ENCODE peak calls at places on chromosomes 11 and 22, in five cellular contexts. R is endothelial cell of umbilical vein, J is adrenal gland, T is tibial nerve, N is stomach. L is an unnamed sample.

GRCh38 chr22:31104869-31105268 is 2.5 kb downstream of the SELENOM start:
- DNase-seq in T (no peak), R (no peak), N (no peak), J (no peak), L (no peak)

GRCh38 chr22:40416636-40417035 is 46.2 kb downstream of the SGSM3 start:
- DNase-seq in J (no peak), T (no peak), N (no peak), R (no peak), L (no peak)

GRCh38 chr11:104694259-104695070 is 203.8 kb downstream of the CASP12 start:
- DNase-seq in N (no peak), R (peak; percentile 82), T (no peak), J (no peak), L (no peak)

GRCh38 chr11:34632105-34632780 is 11.3 kb downstream of the EHF start:
- DNase-seq in N (peak; percentile 59), R (no peak), T (no peak), J (peak; percentile 74), L (no peak)

GRCh38 chr11:75022289-75022688 is 33.6 kb downstream of the NEU3 start:
- DNase-seq in R (no peak), T (no peak), N (no peak), J (no peak), L (no peak)

GRCh38 chr11:66718320-66718971 is 10.6 kb downstream of the SPTBN2 start:
- DNase-seq in N (peak; percentile 60), T (no peak), J (no peak), R (no peak), L (peak; percentile 71)

GRCh38 chr11:46364056-46364455 is 16.8 kb downstream of the DGKZ start:
- DNase-seq in J (no peak), T (no peak), N (no peak), R (no peak), L (no peak)

GRCh38 chr11:43819926-43820325 is 60.7 kb upstream of the ALKBH3 start:
- DNase-seq in T (no peak), N (no peak), J (no peak), R (no peak), L (no peak)

GRCh38 chr11:17691550-17691949 is 27.8 kb upstream of the MYOD1 start:
- DNase-seq in R (no peak), J (no peak), T (no peak), N (no peak), L (no peak)

GRCh38 chr22:49602481-49602880 is 225.2 kb downstream of the BRD1 start:
- DNase-seq in R (no peak), J (no peak), N (no peak), T (no peak), L (no peak)

GRCh38 chr11:117160826-117161225 is 16.7 kb downstream of the PAFAH1B2 start:
- DNase-seq in T (no peak), N (no peak), J (no peak), R (peak; percentile 70), L (no peak)

GRCh38 chr11:20097319-20098221 is 62.7 kb downstream of the DBX1 start:
- DNase-seq in T (no peak), N (no peak), R (peak; percentile 99), J (no peak), L (no peak)

DNA sequence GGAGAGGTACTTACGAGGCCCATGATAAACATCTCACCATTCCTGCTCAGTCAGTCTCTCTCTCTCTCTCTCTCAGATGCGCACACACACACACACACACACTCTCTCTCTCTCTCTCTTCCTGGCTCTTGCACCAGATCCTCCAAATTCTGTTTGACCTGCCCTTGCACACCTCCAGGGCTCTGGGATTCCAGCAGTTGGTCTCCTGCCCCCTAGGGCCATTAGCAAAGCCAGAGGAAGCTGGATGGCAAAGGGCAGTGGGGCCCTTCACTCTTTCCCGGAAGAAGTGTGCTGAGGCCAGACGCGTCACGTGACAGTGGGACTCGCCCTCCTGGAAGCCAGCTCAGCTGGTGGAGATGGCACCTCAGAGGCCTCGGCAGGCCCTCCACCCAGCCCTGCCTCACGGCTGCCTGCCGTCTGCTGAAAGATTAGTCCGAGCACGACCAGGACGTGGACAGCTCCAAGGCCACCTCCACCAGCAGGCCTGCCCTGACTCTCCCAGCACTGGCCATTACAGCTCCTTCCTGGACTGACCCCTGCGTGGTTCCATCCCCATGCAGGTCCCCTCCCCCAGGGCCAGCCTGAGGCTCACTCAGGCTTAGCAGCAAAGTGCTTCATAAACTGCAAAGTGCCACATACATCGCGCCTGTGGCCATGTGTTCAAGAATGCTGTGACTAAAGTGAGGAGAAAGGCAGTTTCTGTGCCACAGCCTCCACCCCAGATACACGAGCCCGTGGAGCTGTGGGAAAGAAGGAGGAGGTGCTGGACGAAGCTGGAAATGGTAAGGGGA is 3.7 kb downstream of the PDGFB start:
- DNase-seq in J (peak; percentile 82), N (peak; percentile 71), T (peak; percentile 36), R (peak; percentile 62), L (no peak)
- H3K4me1 ChIP-seq in J (peaks cover 11% of the 10 kb centered on the region), N (peaks cover 97% of the 10 kb centered on the region), T (peaks cover 93% of the 10 kb centered on the region), R (peaks cover 59% of the 10 kb centered on the region), L (peaks cover 9% of the 10 kb centered on the region)

GRCh38 chr22:37860796-37861421 is 11.7 kb downstream of the EIF3L start:
- DNase-seq in T (no peak), N (peak; percentile 37), R (peak; percentile 12), J (no peak), L (no peak)
- TF ChIP-seq POLR2A in T (no peak), N (no peak), R (no peak), J (no peak), L (no peak)

GRCh38 chr22:36343070-36343719 is 44.6 kb downstream of the MYH9 start:
- DNase-seq in N (no peak), R (no peak), T (no peak), J (no peak), L (no peak)

GRCh38 chr22:36339171-36340065 is 48.3 kb downstream of the MYH9 start:
- DNase-seq in N (no peak), J (no peak), R (peak; percentile 52), T (no peak), L (no peak)

GRCh38 chr22:36341640-36342041 is 46.1 kb downstream of the MYH9 start:
- DNase-seq in T (no peak), N (no peak), J (no peak), R (no peak), L (peak; percentile 82)

GRCh38 chr22:36337365-36338130 is 50.2 kb downstream of the MYH9 start:
- DNase-seq in R (no peak), N (no peak), T (no peak), J (no peak), L (no peak)

GRCh38 chr22:36340621-36341020 is 47.1 kb downstream of the MYH9 start:
- DNase-seq in J (no peak), N (peak; percentile 56), T (no peak), R (no peak), L (peak; percentile 64)
- H3K4me1 ChIP-seq in J (peaks cover 26% of the 10 kb centered on the region), N (peaks cover 100% of the 10 kb centered on the region), T (peaks cover 99% of the 10 kb centered on the region), R (peaks cover 91% of the 10 kb centered on the region), L (peaks cover 68% of the 10 kb centered on the region)

GRCh38 chr11:94545641-94546470 is 2.1 kb downstream of the FUT4 start:
- DNase-seq in T (no peak), J (no peak), N (no peak), R (no peak), L (no peak)

GRCh38 chr11:94544582-94544831 is 786 bp downstream of the FUT4 start:
- DNase-seq in N (no peak), T (no peak), J (no peak), R (no peak), L (no peak)

GRCh38 chr11:94549166-94549565 is 5.4 kb downstream of the FUT4 start:
- DNase-seq in T (no peak), N (no peak), J (no peak), R (no peak), L (no peak)

GRCh38 chr11:94544832-94545640 is 1.3 kb downstream of the FUT4 start:
- DNase-seq in N (peak; percentile 54), T (no peak), J (no peak), R (no peak), L (peak; percentile 70)

GRCh38 chr11:94546886-94547285 is 3.2 kb downstream of the FUT4 start:
- DNase-seq in R (no peak), J (no peak), N (no peak), T (no peak), L (no peak)
- TF ChIP-seq POLR2A in R (no peak), J (no peak), N (no peak), T (no peak), L (no peak)